ENCODE peak calls at places on chromosomes 1 and 21, in ten cellular contexts. O is HFF-Myc, A is Peyer's patch, B is GM06990, P is fibroblast of mammary gland, F is AG09309, C is HCT116, Q is dorsolateral prefrontal cortex, X is K562, E is Caco-2. G is an unnamed sample.

GRCh38 chr21:36169465-36170128 is 13.0 kb downstream of the DOP1B start:
- DNase-seq in O (no peak), A (no peak), B (no peak), P (no peak), F (no peak), C (no peak), Q (no peak), X (no peak), E (peak), G (no peak)

GRCh38 chr1:102628008-102628736 is 480.1 kb downstream of the COL11A1 start:
- DNase-seq in O (no peak), A (no peak), B (no peak), P (no peak), F (no peak), C (no peak), Q (no peak), X (no peak), E (no peak), G (no peak)

GRCh38 chr1:243917177-243917862 is 67.3 kb upstream of the AKT3 start:
- DNase-seq in O (peak), A (no peak), B (no peak), P (peak), F (peak), C (no peak), Q (peak), X (no peak), E (no peak), G (no peak)

GRCh38 chr1:87148670-87149069 is 180.0 kb upstream of the LMO4 start:
- DNase-seq in O (no peak), A (no peak), B (no peak), P (no peak), F (no peak), C (no peak), Q (no peak), X (no peak), E (no peak), G (no peak)

GRCh38 chr1:6519935-6520621 is 28.6 kb upstream of the PLEKHG5 start:
- DNase-seq in O (peak), A (no peak), B (no peak), P (peak), F (peak), C (no peak), Q (peak), X (no peak), E (no peak), G (no peak)

GRCh38 chr1:214236477-214236876 is 44.5 kb upstream of the SMYD2 start:
- DNase-seq in O (no peak), A (no peak), B (no peak), P (no peak), F (no peak), C (no peak), Q (no peak), X (no peak), E (no peak), G (no peak)

GRCh38 chr21:35159881-35160280 is 110.8 kb upstream of the RUNX1 start:
- DNase-seq in O (peak), A (no peak), B (no peak), P (peak), F (no peak), C (no peak), Q (no peak), X (no peak), E (no peak), G (no peak)

GRCh38 chr21:17396948-17397347 is 115.9 kb upstream of the CXADR start:
- DNase-seq in O (no peak), A (no peak), B (no peak), P (no peak), F (no peak), C (no peak), Q (no peak), X (no peak), E (no peak), G (no peak)

GRCh38 chr1:113874017-113874879 is 2.7 kb upstream of the PTPN22 start:
- DNase-seq in O (no peak), A (no peak), B (peak), P (peak), F (no peak), C (peak), Q (no peak), X (peak), E (peak), G (peak)

GRCh38 chr1:180863158-180863775 is 49.4 kb upstream of the KIAA1614 start:
- DNase-seq in O (peak), A (no peak), B (peak), P (peak), F (peak), C (peak), Q (peak), X (peak), E (peak), G (peak)

GRCh38 chr1:154556422-154556821 is 2.0 kb downstream of the UBE2Q1 start:
- DNase-seq in O (no peak), A (no peak), B (no peak), P (peak), F (no peak), C (no peak), Q (no peak), X (no peak), E (no peak), G (no peak)

GRCh38 chr1:51381964-51382363 is 51.6 kb upstream of the TTC39A start:
- DNase-seq in O (no peak), A (no peak), B (no peak), P (no peak), F (no peak), C (no peak), Q (no peak), X (no peak), E (no peak), G (no peak)

GRCh38 chr1:166133276-166133841 is 33.4 kb downstream of the FAM78B start:
- DNase-seq in O (no peak), A (no peak), B (no peak), P (peak), F (no peak), C (peak), Q (no peak), X (peak), E (no peak), G (peak)

GRCh38 chr1:186474208-186474607 is 13.3 kb upstream of the PDC start:
- DNase-seq in O (no peak), A (no peak), B (no peak), P (peak), F (no peak), C (no peak), Q (no peak), X (no peak), E (no peak), G (no peak)

GRCh38 chr1:13965770-13966398 is 265.9 kb downstream of the PRDM2 start:
- DNase-seq in O (no peak), A (peak), B (no peak), P (peak), F (peak), C (peak), Q (peak), X (peak), E (peak), G (peak)

GRCh38 chr1:185483647-185484450 is 166.8 kb upstream of the IVNS1ABP start:
- DNase-seq in O (peak), A (no peak), B (no peak), P (peak), F (peak), C (no peak), Q (no peak), X (no peak), E (no peak), G (no peak)

GRCh38 chr1:60924964-60925798 is 157.2 kb upstream of the NFIA start:
- DNase-seq in O (no peak), A (peak), B (no peak), P (no peak), F (no peak), C (no peak), Q (no peak), X (peak), E (peak), G (no peak)

GRCh38 chr21:29018540-29018939 is 609 bp downstream of the RWDD2B start:
- DNase-seq in O (no peak), A (no peak), B (no peak), P (peak), F (no peak), C (no peak), Q (no peak), X (no peak), E (no peak), G (no peak)

GRCh38 chr1:214840366-214840765 is 237.4 kb downstream of the CENPF start:
- DNase-seq in O (no peak), A (no peak), B (no peak), P (peak), F (no peak), C (no peak), Q (no peak), X (no peak), E (no peak), G (no peak)

GRCh38 chr1:157139125-157139524 is 930 bp upstream of the ETV3 start:
- DNase-seq in O (no peak), A (no peak), B (no peak), P (no peak), F (no peak), C (no peak), Q (no peak), X (no peak), E (no peak), G (no peak)

GRCh38 chr1:90114521-90115141 is 119.7 kb downstream of the ZNF326 start:
- DNase-seq in O (peak), A (no peak), B (no peak), P (peak), F (peak), C (peak), Q (no peak), X (peak), E (peak), G (peak)

GRCh38 chr1:226647719-226648118 is 91.4 kb downstream of the ITPKB start:
- DNase-seq in O (no peak), A (no peak), B (no peak), P (no peak), F (no peak), C (no peak), Q (no peak), X (no peak), E (no peak), G (no peak)

GRCh38 chr1:227789042-227789880 is 26.2 kb upstream of the PRSS38 start:
- DNase-seq in O (no peak), A (peak), B (no peak), P (peak), F (no peak), C (no peak), Q (peak), X (no peak), E (no peak), G (no peak)
- TF ChIP-seq CTCF in O (peak), A (no peak), B (no peak), P (peak), F (peak), C (no peak), Q (no peak), X (peak), E (no peak), G (no peak)

DNA sequence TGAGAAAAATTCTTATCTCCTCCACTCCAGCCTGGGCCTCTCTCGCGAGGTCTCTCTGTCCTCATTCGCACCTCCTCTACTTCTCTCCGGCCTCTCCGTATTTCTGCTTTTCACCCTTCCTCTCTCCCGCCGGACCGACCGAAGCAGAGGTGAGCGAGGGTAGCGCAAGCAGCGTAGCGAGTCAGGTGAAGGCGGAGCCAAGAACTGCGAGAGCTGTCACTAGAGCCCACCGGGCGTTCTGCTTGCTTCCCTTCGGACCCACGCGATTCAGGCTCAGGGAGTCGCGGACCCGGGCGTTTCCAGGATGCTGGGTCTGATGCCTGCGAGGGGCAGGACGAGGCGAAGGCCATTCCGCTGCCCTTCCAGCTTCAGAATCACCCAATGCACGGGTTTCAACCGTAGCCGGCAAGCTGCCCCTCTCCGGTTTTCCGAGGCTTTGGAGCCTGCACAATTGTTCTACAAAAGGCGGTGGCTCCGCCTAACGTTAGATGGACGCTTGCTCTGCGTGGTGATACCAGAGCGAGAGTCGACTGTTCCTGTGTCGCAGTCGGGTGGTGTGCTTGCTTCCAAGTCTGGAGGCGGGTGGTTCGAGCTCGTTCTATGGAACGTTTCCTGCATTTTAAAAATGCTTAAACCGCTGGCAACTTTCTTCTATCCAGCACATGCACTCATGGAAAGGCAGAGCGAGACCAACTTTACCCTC is 310.2 kb downstream of the FAM72C start:
- DNase-seq in O (no peak), A (no peak), B (no peak), P (peak), F (no peak), C (no peak), Q (no peak), X (no peak), E (no peak), G (no peak)
- H3K4me3 ChIP-seq in O (no peak), A (no peak), B (no peak), P (no peak), F (no peak), C (no peak), Q (no peak), X (no peak), E (no peak), G (no peak)

DNA sequence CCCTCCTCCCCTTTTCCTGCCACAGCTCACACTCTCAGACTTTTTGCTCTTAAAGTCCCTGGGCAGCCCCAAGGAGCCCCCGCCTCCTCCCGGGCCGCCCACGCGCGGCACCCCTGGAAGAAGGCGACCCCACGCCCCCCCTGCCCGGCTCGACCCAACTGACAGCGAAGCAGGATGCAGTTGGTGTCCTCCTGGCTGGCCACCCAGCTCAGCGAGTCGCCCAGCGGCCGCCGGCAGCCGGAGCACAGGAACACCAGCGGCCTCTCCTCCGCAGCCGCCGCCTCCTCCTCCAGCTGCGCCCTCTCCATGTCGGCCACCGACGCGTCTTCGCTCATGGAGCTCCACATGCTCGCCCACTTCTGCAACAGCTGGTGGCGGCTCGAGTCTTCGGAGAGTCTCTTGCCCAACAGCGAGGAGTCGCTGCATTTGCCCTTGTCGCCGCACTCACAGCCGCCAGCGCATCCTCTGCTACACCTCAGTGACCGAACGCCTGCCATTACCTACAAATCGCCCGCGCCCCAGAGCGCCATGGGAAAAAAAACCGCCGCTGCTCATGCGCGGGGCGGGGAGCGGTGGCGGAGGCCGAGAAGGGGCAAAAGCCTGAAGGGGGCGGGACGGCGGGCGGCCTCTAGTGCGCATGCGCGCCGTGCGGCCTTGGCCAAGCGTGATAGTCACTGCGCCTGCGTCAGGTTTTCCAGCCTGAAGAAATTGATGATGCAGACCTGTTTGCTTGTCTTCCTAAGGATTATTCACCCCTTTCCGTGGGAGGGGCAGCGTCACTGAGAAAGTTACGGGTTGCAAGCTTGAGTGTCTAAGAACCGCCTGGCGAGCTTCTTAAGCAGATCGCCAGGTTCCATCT is at the start of gene MIS18A:
- DNase-seq in O (peak), A (peak), B (peak), P (peak), F (peak), C (peak), Q (peak), X (peak), E (peak), G (peak)
- TF ChIP-seq CTCF in O (no peak), A (no peak), B (no peak), P (no peak), F (no peak), C (no peak), Q (peak), X (peak), E (no peak), G (no peak)

DNA sequence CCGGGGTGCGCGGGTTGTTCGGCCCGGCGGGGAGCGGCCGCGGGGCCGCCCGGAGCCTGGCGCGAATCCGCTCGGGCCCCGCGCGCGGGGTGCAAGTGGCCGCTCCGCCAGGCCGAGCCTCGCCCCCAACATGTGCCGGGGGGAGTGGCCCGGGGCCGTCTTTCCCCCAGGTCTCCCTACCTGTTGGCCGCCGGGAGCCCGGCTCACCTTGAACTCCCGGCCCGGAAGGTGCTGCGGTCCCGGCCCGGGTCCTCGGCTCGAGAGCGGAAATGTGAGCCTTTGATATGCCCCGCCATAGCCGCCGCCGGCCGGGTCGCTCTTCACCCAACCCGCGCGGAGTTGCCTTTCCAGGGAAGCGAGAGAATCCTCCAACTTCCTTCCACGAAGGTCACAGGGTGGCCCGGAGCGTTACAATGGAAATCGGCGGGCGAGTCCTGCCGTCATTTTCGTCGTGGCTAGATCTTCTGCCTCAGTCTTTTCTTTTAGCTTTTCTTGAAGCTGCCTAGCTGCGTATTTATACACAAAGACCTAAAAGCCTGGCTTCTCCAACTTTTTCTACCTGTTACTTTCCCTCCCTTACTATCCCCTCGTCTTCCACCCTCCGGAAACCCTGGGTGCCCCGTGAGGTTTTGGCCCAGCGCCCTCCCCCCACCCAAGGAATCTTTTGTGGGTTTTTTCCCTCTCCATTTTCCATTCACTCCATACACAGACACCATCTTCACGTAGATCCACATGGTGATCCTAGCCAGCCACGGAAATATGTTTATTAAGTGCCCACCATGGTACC is 856 bp downstream of the PTGFRN start:
- DNase-seq in O (no peak), A (peak), B (peak), P (no peak), F (no peak), C (no peak), Q (no peak), X (peak), E (peak), G (peak)
- H3K4me3 ChIP-seq in O (peak), A (peak), B (peak), P (peak), F (peak), C (peak), Q (peak), X (peak), E (peak), G (peak)

GRCh38 chr1:16921391-16922185 is at the start of gene CROCC:
- DNase-seq in O (peak), A (peak), B (no peak), P (peak), F (no peak), C (no peak), Q (peak), X (peak), E (peak), G (no peak)
- TF ChIP-seq CTCF in O (no peak), A (no peak), B (no peak), P (no peak), F (no peak), C (no peak), Q (no peak), X (no peak), E (no peak), G (no peak)